ENCODE peak calls at places on chromosomes 5 and 9, in ten cellular contexts. F, I, H, O, W, G, S, A, L and R are unnamed samples.

GRCh38 chr9:114662081-114662989 is 4.7 kb upstream of the TEX53 start:
- DNase-seq in F (peak), I (no peak), H (peak), O (peak), W (peak), G (peak), S (peak), A (peak), L (peak), R (peak)

GRCh38 chr5:112934366-112934693 is 12.3 kb upstream of the REEP5 start:
- DNase-seq in F (no peak), I (no peak), H (no peak), O (no peak), W (no peak), G (no peak), S (no peak), A (no peak), L (no peak), R (no peak)

GRCh38 chr5:167633931-167634341 is 657.5 kb upstream of the WWC1 start:
- DNase-seq in F (peak), I (no peak), H (peak), O (no peak), W (no peak), G (no peak), S (no peak), A (no peak), L (no peak), R (peak)

GRCh38 chr5:55303238-55303690 is 4.2 kb downstream of the DHX29 start:
- DNase-seq in F (peak), I (no peak), H (peak), O (no peak), W (no peak), G (no peak), S (no peak), A (no peak), L (no peak), R (peak)

GRCh38 chr5:43232943-43233833 is 41.2 kb downstream of the NIM1K start:
- DNase-seq in F (no peak), I (no peak), H (no peak), O (no peak), W (no peak), G (no peak), S (no peak), A (no peak), L (no peak), R (no peak)

GRCh38 chr9:35651964-35652828 is 1.5 kb upstream of the SIT1 start:
- DNase-seq in F (peak), I (no peak), H (peak), O (no peak), W (peak), G (no peak), S (no peak), A (no peak), L (no peak), R (no peak)

GRCh38 chr5:123421773-123422172 is 1.4 kb downstream of the CEP120 start:
- DNase-seq in F (no peak), I (no peak), H (no peak), O (no peak), W (no peak), G (no peak), S (no peak), A (no peak), L (no peak), R (no peak)

GRCh38 chr9:125700791-125701190 is 6.2 kb downstream of the MAPKAP1 start:
- DNase-seq in F (peak), I (no peak), H (peak), O (no peak), W (no peak), G (no peak), S (peak), A (no peak), L (no peak), R (peak)

GRCh38 chr9:76403352-76403751 is 9.1 kb upstream of the RFK start:
- DNase-seq in F (peak), I (no peak), H (peak), O (peak), W (peak), G (peak), S (no peak), A (peak), L (no peak), R (peak)

GRCh38 chr5:142012792-142013388 is at the start of gene GNPDA1:
- DNase-seq in F (peak), I (peak), H (peak), O (peak), W (peak), G (peak), S (peak), A (peak), L (peak), R (peak)

GRCh38 chr5:32538031-32538547 is 47.3 kb upstream of the SUB1 start:
- DNase-seq in F (no peak), I (no peak), H (no peak), O (no peak), W (no peak), G (peak), S (no peak), A (no peak), L (peak), R (no peak)

GRCh38 chr9:31839273-31839672 is 545.2 kb upstream of the ACO1 start:
- DNase-seq in F (no peak), I (no peak), H (no peak), O (no peak), W (peak), G (no peak), S (no peak), A (no peak), L (no peak), R (no peak)

GRCh38 chr9:21782207-21782606 is 20.2 kb upstream of the MTAP start:
- DNase-seq in F (no peak), I (no peak), H (no peak), O (no peak), W (peak), G (no peak), S (no peak), A (no peak), L (no peak), R (no peak)

GRCh38 chr9:93823245-93824072 is 131.7 kb downstream of the BARX1 start:
- DNase-seq in F (no peak), I (no peak), H (no peak), O (no peak), W (no peak), G (no peak), S (no peak), A (no peak), L (no peak), R (peak)